ENCODE peak calls at places on chromosomes 16 and 17, in eight cellular contexts. X is Peyer's patch, G is ovary, H is brain microvascular endothelial cell, K is transverse colon, F is BJ, I is hepatocyte, V is breast epithelium. L is an unnamed sample.

GRCh38 chr16:70593544-70593943 is 52.8 kb upstream of the IL34 start:
- DNase-seq in X (no peak), G (no peak), H (no peak), K (no peak), F (no peak), I (no peak), V (no peak), L (no peak)

GRCh38 chr16:89007371-89008249 is 30.6 kb upstream of the CBFA2T3 start:
- DNase-seq in X (no peak), G (no peak), H (no peak), K (no peak), F (no peak), I (no peak), V (no peak), L (peak; percentile 23)

GRCh38 chr17:31581491-31581890 is 190.0 kb downstream of the RAB11FIP4 start:
- DNase-seq in X (no peak), G (no peak), H (peak; percentile 31), K (no peak), F (no peak), I (no peak), V (no peak), L (no peak)

GRCh38 chr16:86899757-86900156 is 321.4 kb downstream of the FOXL1 start:
- DNase-seq in X (no peak), G (no peak), H (peak; percentile 44), K (no peak), F (no peak), I (no peak), V (no peak), L (no peak)

GRCh38 chr17:7716901-7717755 is at the start of gene DNAH2:
- DNase-seq in X (peak; percentile 73), G (peak; percentile 85), H (peak; percentile 85), K (peak; percentile 78), F (peak; percentile 27), I (peak; percentile 95), V (peak; percentile 86), L (peak; percentile 67)

GRCh38 chr17:38713456-38713855 is 8.4 kb downstream of the MLLT6 start:
- DNase-seq in X (no peak), G (no peak), H (no peak), K (no peak), F (no peak), I (no peak), V (no peak), L (no peak)

GRCh38 chr17:14299261-14300093 is 1.4 kb upstream of the HS3ST3B1 start:
- DNase-seq in X (peak; percentile 64), G (peak; percentile 60), H (no peak), K (peak; percentile 16), F (no peak), I (peak; percentile 61), V (no peak), L (peak; percentile 68)

GRCh38 chr17:44439168-44439567 is 49.7 kb upstream of the ITGA2B start:
- DNase-seq in X (no peak), G (no peak), H (no peak), K (no peak), F (no peak), I (no peak), V (no peak), L (no peak)

GRCh38 chr17:68709995-68710780 is 109.0 kb upstream of the FAM20A start:
- DNase-seq in X (no peak), G (no peak), H (peak; percentile 30), K (no peak), F (peak; percentile 89), I (no peak), V (no peak), L (no peak)

GRCh38 chr17:65219124-65219523 is 82.0 kb downstream of the RGS9 start:
- DNase-seq in X (no peak), G (no peak), H (no peak), K (no peak), F (no peak), I (no peak), V (no peak), L (no peak)

GRCh38 chr17:54269886-54270285 is 447.2 kb downstream of the KIF2B start:
- DNase-seq in X (no peak), G (no peak), H (no peak), K (no peak), F (no peak), I (no peak), V (no peak), L (no peak)

GRCh38 chr16:27547134-27547533 is 2.6 kb downstream of the GTF3C1 start:
- DNase-seq in X (no peak), G (peak; percentile 35), H (peak; percentile 28), K (no peak), F (peak; percentile 45), I (peak; percentile 55), V (no peak), L (no peak)

GRCh38 chr16:84356176-84356575 is 12.2 kb upstream of the ATP2C2 start:
- DNase-seq in X (no peak), G (no peak), H (no peak), K (no peak), F (no peak), I (no peak), V (no peak), L (no peak)

GRCh38 chr16:2990891-2991290 is 10.6 kb upstream of the PKMYT1 start:
- DNase-seq in X (no peak), G (no peak), H (no peak), K (no peak), F (no peak), I (no peak), V (no peak), L (no peak)

GRCh38 chr17:34171245-34171818 is 83.8 kb upstream of the CCL2 start:
- DNase-seq in X (no peak), G (no peak), H (peak; percentile 54), K (peak; percentile 54), F (no peak), I (peak; percentile 76), V (peak; percentile 59), L (peak; percentile 58)

GRCh38 chr17:81635973-81636504 is 873 bp downstream of the NPLOC4 start:
- DNase-seq in X (no peak), G (no peak), H (peak; percentile 38), K (no peak), F (no peak), I (no peak), V (no peak), L (no peak)

GRCh38 chr17:44976198-44976597 is 8.1 kb upstream of the C1QL1 start:
- DNase-seq in X (no peak), G (no peak), H (no peak), K (no peak), F (no peak), I (no peak), V (no peak), L (no peak)

GRCh38 chr17:79715318-79716182 is 15.2 kb upstream of the ENPP7 start:
- DNase-seq in X (peak; percentile 66), G (no peak), H (no peak), K (peak; percentile 55), F (no peak), I (peak; percentile 68), V (no peak), L (no peak)

GRCh38 chr17:65057520-65058075 is 1.1 kb upstream of the GNA13 start:
- DNase-seq in X (no peak), G (no peak), H (no peak), K (no peak), F (no peak), I (no peak), V (no peak), L (peak; percentile 64)

GRCh38 chr17:8955560-8955959 is 9.9 kb downstream of the PIK3R5 start:
- DNase-seq in X (no peak), G (no peak), H (no peak), K (no peak), F (no peak), I (no peak), V (no peak), L (no peak)
- TF ChIP-seq CTCF in X (no peak), G (no peak), H (no peak), K (no peak), F (no peak), I (no peak), V (no peak), L (no peak)

DNA sequence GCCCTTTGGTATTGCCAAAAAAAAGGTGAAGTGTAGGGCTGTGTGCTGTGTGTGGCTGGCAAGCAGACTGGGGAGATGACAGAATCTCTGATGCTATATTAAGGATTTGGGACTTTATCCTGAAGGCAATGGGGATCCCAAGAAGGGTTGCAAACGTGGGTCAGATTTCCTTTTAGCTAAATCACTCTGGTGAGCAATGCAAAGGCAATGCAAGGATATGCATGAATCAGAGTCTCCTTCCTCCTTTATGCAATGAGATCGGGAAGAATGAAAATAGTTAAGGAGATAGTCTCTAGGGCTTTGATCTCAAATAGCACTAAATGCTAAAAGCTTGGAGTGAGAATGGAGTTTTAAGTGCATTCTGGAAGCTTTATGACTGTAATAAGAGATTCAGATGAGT is 27.3 kb upstream of the SHISA9 start:
- DNase-seq in X (no peak), G (no peak), H (peak; percentile 33), K (no peak), F (peak; percentile 29), I (no peak), V (no peak), L (no peak)
- H3K4me3 ChIP-seq in X (no peak overlapping the region), G (no peak overlapping the region), H (no peak overlapping the region), K (no peak overlapping the region), F (no peak overlapping the region), I (no peak overlapping the region), V (no peak overlapping the region), L (no peak overlapping the region)

DNA sequence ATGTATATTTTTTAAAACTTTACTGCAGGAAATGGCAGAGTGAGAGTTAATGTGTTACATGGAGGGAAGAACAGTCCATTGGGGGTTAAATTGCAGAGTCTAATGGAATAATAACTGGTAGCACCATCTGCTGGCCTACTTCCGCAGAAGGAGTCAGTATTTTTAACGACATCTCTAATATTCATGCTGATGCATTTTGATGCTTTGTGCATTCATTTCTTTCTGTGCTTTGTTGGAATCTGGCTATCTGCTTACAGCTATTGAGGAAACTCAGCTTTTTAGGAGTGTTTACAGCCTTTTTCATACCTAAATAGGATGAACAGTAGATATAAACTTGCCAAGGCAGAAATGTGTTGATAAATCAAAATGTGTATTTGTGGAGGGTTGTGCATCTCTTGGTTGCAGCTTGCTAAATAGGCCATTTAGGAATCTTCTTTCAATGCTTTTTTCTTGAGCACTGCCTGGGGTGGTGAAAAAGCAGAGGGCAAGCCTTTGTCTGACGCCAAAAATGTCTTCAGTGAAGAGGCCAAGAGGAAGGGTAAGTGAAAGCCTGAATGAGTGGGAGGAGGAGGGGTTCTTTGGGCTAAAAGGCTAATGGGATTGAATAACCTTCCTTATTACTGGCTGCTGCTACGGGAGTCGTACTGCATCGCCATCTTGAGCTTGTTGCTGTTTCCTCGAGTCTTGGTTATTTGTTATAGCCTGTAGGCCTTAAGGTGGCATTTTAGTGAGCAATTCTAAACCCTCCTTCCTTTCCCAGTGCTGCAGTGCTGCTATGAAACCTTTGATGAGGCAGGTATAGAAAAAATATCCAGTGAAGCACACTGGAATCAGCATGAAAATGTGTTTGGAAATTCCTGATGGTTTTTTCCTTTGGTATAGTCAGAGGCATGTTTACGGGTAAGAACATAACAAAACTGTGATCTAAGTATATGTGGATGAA is 153.3 kb downstream of the CHD9 start:
- DNase-seq in X (no peak), G (peak; percentile 28), H (peak; percentile 74), K (peak; percentile 32), F (peak; percentile 37), I (peak; percentile 76), V (no peak), L (no peak)
- TF ChIP-seq CTCF in X (peak; percentile 54), G (peak; percentile 68), H (peak; percentile 70), K (peak; percentile 38), F (peak; percentile 61), I (peak; percentile 69), V (no peak), L (peak; percentile 44)

DNA sequence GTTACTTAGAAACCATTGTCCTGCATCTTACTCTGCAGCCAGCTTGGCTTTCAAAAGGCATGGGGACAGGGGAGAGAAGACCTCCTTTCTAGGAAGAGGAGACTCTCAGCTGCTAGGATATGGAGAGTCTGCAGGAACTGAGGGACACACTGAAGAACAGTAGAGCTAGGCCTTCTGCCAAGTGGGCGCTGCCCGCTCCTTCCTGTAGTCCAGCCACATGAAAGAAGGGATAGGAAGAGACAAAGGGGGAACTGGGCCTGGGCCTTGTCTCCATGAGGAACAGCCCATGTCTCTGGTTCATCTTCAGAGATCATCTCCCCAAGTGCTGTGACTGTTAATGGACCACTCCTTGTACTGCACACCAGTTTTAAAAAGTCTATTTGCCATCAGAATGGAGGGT is 78.4 kb downstream of the SYCE1L start:
- DNase-seq in X (no peak), G (no peak), H (no peak), K (no peak), F (no peak), I (no peak), V (no peak), L (no peak)
- H3K4me3 ChIP-seq in X (no peak overlapping the region), G (no peak overlapping the region), H (no peak overlapping the region), K (no peak overlapping the region), F (no peak overlapping the region), I (no peak overlapping the region), V (no peak overlapping the region), L (no peak overlapping the region)